ENCODE peak calls at places on chromosomes 4 and X, in four cellular contexts. Y is right lobe of liver, N is fibroblast of lung, E is GM12864. L is an unnamed sample.

GRCh38 chr4:89331637-89332544 is 24.3 kb upstream of the GPRIN3 start:
- DNase-seq in E (no peak), N (no peak), Y (no peak), L (no peak)

GRCh38 chr4:183588691-183589090 is 70.3 kb downstream of the RWDD4 start:
- DNase-seq in E (no peak), N (no peak), Y (no peak), L (no peak)

GRCh38 chr4:5461477-5461876 is 246.9 kb downstream of the EVC2 start:
- DNase-seq in N (no peak), E (no peak), Y (no peak), L (no peak)

GRCh38 chr4:185142911-185143595 is at the start of gene SLC25A4:
- DNase-seq in Y (peak), E (peak), N (peak), L (peak)

GRCh38 chr4:133402616-133403015 is 253.5 kb downstream of the PCDH10 start:
- DNase-seq in Y (no peak), E (no peak), N (peak), L (no peak)

GRCh38 chrX:74349387-74349786 is 45.4 kb downstream of the ZCCHC13 start:
- DNase-seq in N (peak), Y (no peak), E (no peak), L (no peak)

GRCh38 chr4:879730-880079 is 52.4 kb downstream of the GAK start:
- DNase-seq in Y (no peak), N (no peak), E (peak), L (no peak)

GRCh38 chr4:47704693-47705325 is 133.1 kb downstream of the CORIN start:
- DNase-seq in Y (peak), N (peak), E (peak), L (no peak)

GRCh38 chrX:24204958-24205357 is 55.4 kb downstream of the ZFX start:
- DNase-seq in Y (no peak), E (no peak), N (no peak), L (no peak)

GRCh38 chr4:48461000-48461399 is 22.1 kb upstream of the SLC10A4 start:
- DNase-seq in Y (no peak), N (no peak), E (no peak), L (no peak)

GRCh38 chr4:25925486-25926201 is 11.6 kb downstream of the SMIM20 start:
- DNase-seq in N (peak), Y (no peak), E (no peak), L (no peak)

GRCh38 chrX:143661286-143661685 is 25.4 kb upstream of the SLITRK4 start:
- DNase-seq in Y (no peak), N (no peak), E (no peak), L (no peak)
- TF ChIP-seq CTCF in Y (no peak), N (no peak), E (no peak), L (no peak)

GRCh38 chrX:18166068-18166467 is 54.6 kb downstream of the BEND2 start:
- DNase-seq in Y (no peak), N (no peak), E (no peak), L (no peak)

GRCh38 chrX:18158963-18159362 is 61.7 kb downstream of the BEND2 start:
- DNase-seq in Y (no peak), E (no peak), N (no peak), L (no peak)

GRCh38 chrX:18160369-18160768 is 60.3 kb downstream of the BEND2 start:
- DNase-seq in Y (no peak), E (no peak), N (no peak), L (no peak)
- TF ChIP-seq CTCF in Y (no peak), E (no peak), N (no peak), L (no peak)

DNA sequence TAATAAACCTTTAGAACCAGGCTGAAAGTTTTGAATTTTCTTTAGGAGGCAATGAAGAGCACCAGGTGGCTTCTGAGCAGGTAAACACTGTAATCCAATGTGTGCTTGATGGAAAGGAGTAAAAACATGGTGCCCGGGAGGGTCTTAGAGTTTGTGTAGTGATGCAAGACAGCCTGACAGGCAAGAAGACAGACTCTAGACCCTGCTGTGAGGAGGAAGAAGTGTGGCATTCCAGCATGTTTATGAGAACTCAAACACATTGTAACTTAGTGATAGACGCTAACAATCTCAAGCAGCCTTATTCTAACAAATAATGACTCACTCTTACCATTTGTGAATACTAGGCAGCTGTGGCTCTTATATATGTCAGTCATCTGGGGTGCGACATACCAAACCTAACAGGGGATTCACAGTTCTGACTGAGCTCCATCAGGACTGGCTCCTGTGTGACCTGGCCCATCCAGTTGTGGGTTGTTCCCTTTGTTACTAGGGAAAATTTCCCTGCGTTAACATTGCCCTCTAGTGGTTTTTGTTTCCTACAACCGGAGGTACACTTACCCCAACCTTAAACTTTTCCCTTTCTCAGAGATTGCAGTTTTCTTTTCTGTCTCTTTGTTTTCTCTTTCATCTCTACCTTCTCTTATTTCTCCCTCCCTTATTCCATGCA is 53.8 kb downstream of the VSIG4 start:
- DNase-seq in Y (no peak), E (peak), N (peak), L (no peak)
- TF ChIP-seq CTCF in Y (peak), E (peak), N (peak), L (peak)

DNA sequence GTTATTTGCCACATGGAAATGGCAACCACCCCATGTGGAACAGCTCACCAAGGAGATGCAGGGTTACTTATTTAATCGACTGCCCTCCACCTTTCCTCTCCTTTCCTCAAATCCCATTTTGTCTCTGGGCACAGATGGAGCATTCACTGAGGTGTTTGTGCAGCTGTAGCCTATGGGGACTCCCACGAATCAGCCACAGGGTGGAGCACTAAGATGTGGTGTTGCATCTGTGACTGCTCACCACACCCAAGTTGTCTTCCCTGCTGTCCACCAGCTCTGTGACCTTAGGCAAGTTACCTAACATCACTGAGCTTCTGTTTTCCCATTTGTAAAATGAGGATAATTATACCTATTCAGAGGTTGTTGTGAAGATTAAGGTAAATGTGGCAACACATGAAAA is 252.4 kb upstream of the CPEB2 start:
- DNase-seq in N (peak), E (no peak), Y (no peak), L (no peak)
- TF ChIP-seq CTCF in N (peak), E (peak), Y (peak), L (no peak)

DNA sequence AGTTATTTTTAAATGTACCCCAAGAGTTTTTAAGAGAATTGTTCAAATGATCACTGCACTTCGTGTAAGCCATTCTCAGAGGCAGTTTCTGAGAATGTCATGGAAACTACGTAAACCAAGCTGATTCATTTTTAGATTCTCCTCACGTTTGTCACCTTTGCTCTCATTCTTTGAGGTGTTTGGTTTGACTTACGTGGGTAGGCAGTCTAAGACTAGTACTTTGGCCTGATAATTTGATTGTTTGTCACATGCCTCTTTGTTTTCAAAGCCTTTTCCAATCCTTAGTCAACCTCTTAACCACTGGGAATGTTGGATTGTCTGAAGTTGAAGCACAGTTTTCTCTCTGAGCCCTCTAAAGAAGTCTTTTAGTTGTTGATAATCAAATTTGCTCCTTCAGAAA is 10.5 kb downstream of the SEPTIN11 start:
- DNase-seq in E (no peak), Y (no peak), N (peak), L (no peak)
- TF ChIP-seq CTCF in E (no peak), Y (no peak), N (no peak), L (no peak)